ENCODE peak calls at places on chromosomes 7 and 10, in ten cellular contexts. X, Y, M, D, R, G, K, I, H and Q are unnamed samples.

GRCh38 chr7:100705341-100705752 is 574 bp upstream of the POP7 start:
- DNase-seq in K (no peak), D (peak), M (peak), H (peak), I (peak), R (peak), G (peak), X (no peak), Y (peak), Q (peak)

GRCh38 chr10:30728786-30729185 is 99.2 kb upstream of the LYZL2 start:
- DNase-seq in I (no peak), M (no peak), H (no peak), X (no peak), R (no peak), D (no peak), K (no peak), Y (no peak), G (no peak), Q (no peak)

GRCh38 chr10:23742368-23742767 is 303.5 kb downstream of the OTUD1 start:
- DNase-seq in G (no peak), I (peak), K (no peak), R (no peak), Y (no peak), X (no peak), D (no peak), M (no peak), H (no peak), Q (no peak)

GRCh38 chr10:131645756-131646155 is 255.1 kb upstream of the PPP2R2D start:
- DNase-seq in D (no peak), M (no peak), X (peak), H (no peak), Y (no peak), K (no peak), R (no peak), G (no peak), I (no peak), Q (no peak)

GRCh38 chr10:70311698-70312097 is 27.9 kb upstream of the NPFFR1 start:
- DNase-seq in M (no peak), G (no peak), R (no peak), D (no peak), K (no peak), Y (no peak), H (no peak), I (no peak), X (no peak), Q (no peak)

GRCh38 chr10:98795467-98795866 is 348.7 kb upstream of the HPS1 start:
- DNase-seq in R (no peak), K (no peak), Y (no peak), H (no peak), G (no peak), M (no peak), D (no peak), X (no peak), I (no peak), Q (no peak)

GRCh38 chr7:44386139-44386913 is 60.9 kb upstream of the CAMK2B start:
- DNase-seq in D (no peak), H (no peak), M (peak), G (no peak), Y (no peak), R (no peak), K (no peak), I (no peak), X (peak), Q (no peak)

GRCh38 chr7:84446991-84447480 is 252.4 kb upstream of the SEMA3A start:
- DNase-seq in M (no peak), R (no peak), H (no peak), I (no peak), Y (no peak), K (no peak), D (no peak), X (no peak), G (no peak), Q (no peak)

GRCh38 chr7:119197872-119198527 is 973.5 kb downstream of the ANKRD7 start:
- DNase-seq in D (peak), I (peak), G (no peak), R (peak), X (no peak), K (no peak), Y (peak), M (no peak), H (no peak), Q (peak)

GRCh38 chr7:50663396-50664102 is 98.3 kb upstream of the DDC start:
- DNase-seq in H (no peak), K (no peak), Y (peak), R (no peak), I (no peak), G (no peak), M (no peak), D (no peak), X (no peak), Q (no peak)

GRCh38 chr10:110416776-110417732 is 80.7 kb upstream of the DUSP5 start:
- DNase-seq in X (no peak), Y (peak), G (no peak), K (no peak), M (no peak), H (no peak), D (no peak), R (no peak), I (peak), Q (no peak)

GRCh38 chr10:122458693-122459092 is 2.7 kb upstream of the HTRA1 start:
- DNase-seq in Y (no peak), K (no peak), H (no peak), G (no peak), M (no peak), D (no peak), R (no peak), X (no peak), I (no peak), Q (no peak)

GRCh38 chr7:42876182-42877068 is 35.4 kb downstream of the C7orf25 start:
- DNase-seq in X (no peak), Y (peak), D (peak), I (peak), R (peak), H (peak), M (peak), K (peak), G (no peak), Q (peak)

GRCh38 chr7:100827330-100828226 is at the start of gene EPHB4:
- DNase-seq in M (no peak), I (peak), X (no peak), H (peak), D (peak), R (peak), G (peak), K (peak), Y (peak), Q (peak)

GRCh38 chr7:103487419-103487818 is 41.4 kb upstream of the SLC26A5 start:
- DNase-seq in D (no peak), G (no peak), Y (no peak), R (no peak), K (no peak), X (no peak), H (no peak), M (no peak), I (no peak), Q (no peak)

GRCh38 chr7:42869131-42870020 is 42.5 kb downstream of the C7orf25 start:
- DNase-seq in R (no peak), K (no peak), G (no peak), Y (no peak), X (no peak), H (peak), I (peak), M (no peak), D (peak), Q (no peak)